ENCODE peak calls at places on chromosomes 7 and 10, in ten cellular contexts. X, J, U, A, W, H, I, K, E and S are unnamed samples.

GRCh38 chr10:119517235-119518141 is 25.0 kb downstream of the RGS10 start:
- DNase-seq in A (peak; percentile 62), X (peak; percentile 77), U (peak; percentile 55), K (peak; percentile 12), J (no peak), W (no peak), E (peak; percentile 59), H (no peak), I (no peak), S (peak; percentile 77)

GRCh38 chr7:151008511-151009323 is 15.6 kb downstream of the ATG9B start:
- DNase-seq in U (peak; percentile 84), I (peak; percentile 62), X (peak; percentile 91), H (peak; percentile 53), J (peak; percentile 93), A (peak; percentile 82), K (peak; percentile 84), W (no peak), E (peak; percentile 82), S (peak; percentile 94)

GRCh38 chr7:32905175-32905662 is 13.7 kb upstream of the KBTBD2 start:
- DNase-seq in K (peak; percentile 57), H (peak; percentile 57), U (peak; percentile 77), I (peak; percentile 86), A (peak; percentile 16), J (no peak), E (peak; percentile 66), X (peak; percentile 69), W (peak; percentile 46), S (peak; percentile 77)

GRCh38 chr10:38118072-38118807 is 24.1 kb downstream of the ZNF37A start:
- DNase-seq in W (no peak), K (no peak), E (no peak), I (peak; percentile 11), J (no peak), X (no peak), A (no peak), U (no peak), H (no peak), S (no peak)

GRCh38 chr7:99752354-99752753 is 17.4 kb upstream of the CYP3A7 start:
- DNase-seq in U (no peak), K (no peak), W (no peak), H (peak; percentile 91), J (no peak), E (no peak), X (no peak), A (no peak), I (no peak), S (no peak)

GRCh38 chr7:22832422-22832821 is 9.8 kb upstream of the TOMM7 start:
- DNase-seq in H (no peak), U (no peak), E (no peak), A (no peak), I (no peak), W (no peak), X (no peak), K (no peak), J (no peak), S (no peak)

GRCh38 chr7:115097175-115097671 is 175.3 kb downstream of the MDFIC start:
- DNase-seq in W (no peak), E (no peak), H (no peak), U (peak; percentile 16), J (no peak), K (no peak), I (peak; percentile 71), X (no peak), A (no peak), S (no peak)

GRCh38 chr10:14560274-14560673 is 214.4 kb downstream of the FAM107B start:
- DNase-seq in U (no peak), W (peak; percentile 100), I (peak; percentile 78), H (no peak), J (peak; percentile 82), A (no peak), K (peak; percentile 51), X (peak; percentile 74), E (peak; percentile 60), S (peak; percentile 84)

GRCh38 chr10:119241066-119241465 is 33.7 kb downstream of the GRK5 start:
- DNase-seq in W (no peak), K (no peak), U (no peak), J (no peak), E (no peak), H (no peak), A (no peak), X (no peak), I (no peak), S (no peak)

GRCh38 chr10:75294518-75294865 is 58.7 kb upstream of the COMTD1 start:
- DNase-seq in H (no peak), X (no peak), I (peak; percentile 11), A (no peak), K (no peak), W (no peak), E (no peak), U (no peak), J (peak; percentile 72), S (no peak)

GRCh38 chr10:101694674-101695403 is at the start of gene FBXW4:
- DNase-seq in I (peak; percentile 39), U (peak; percentile 88), K (peak; percentile 61), A (peak; percentile 73), W (peak; percentile 40), E (peak; percentile 69), X (peak; percentile 84), J (peak; percentile 93), H (peak; percentile 71), S (peak; percentile 89)

GRCh38 chr7:111400088-111400487 is 162.2 kb downstream of the IMMP2L start:
- DNase-seq in H (no peak), E (no peak), U (no peak), A (no peak), K (no peak), W (no peak), X (no peak), J (no peak), I (no peak), S (no peak)

GRCh38 chr10:98326621-98327027 is 58.6 kb upstream of the LOXL4 start:
- DNase-seq in A (no peak), K (no peak), U (no peak), X (no peak), H (no peak), J (no peak), I (no peak), E (no peak), W (no peak), S (no peak)

GRCh38 chr7:95469850-95470249 is 15.9 kb upstream of the ASB4 start:
- DNase-seq in A (no peak), U (no peak), X (no peak), H (no peak), W (no peak), E (no peak), K (no peak), J (no peak), I (no peak), S (no peak)

GRCh38 chr10:59006511-59007306 is 169.7 kb upstream of the PHYHIPL start:
- DNase-seq in E (no peak), K (no peak), W (no peak), U (peak; percentile 62), A (no peak), J (no peak), H (peak; percentile 35), X (no peak), I (no peak), S (peak; percentile 82)

GRCh38 chr10:59625842-59626522 is 83.7 kb downstream of the SLC16A9 start:
- DNase-seq in W (peak; percentile 23), I (peak; percentile 67), E (peak; percentile 34), H (peak; percentile 72), K (peak; percentile 26), X (peak; percentile 37), U (peak; percentile 80), J (no peak), A (peak; percentile 68), S (peak; percentile 79)

GRCh38 chr10:91164520-91165065 is 55.9 kb upstream of the PCGF5 start:
- DNase-seq in X (no peak), I (no peak), U (no peak), A (no peak), E (no peak), W (no peak), H (peak; percentile 21), J (no peak), K (no peak), S (no peak)

GRCh38 chr10:93220315-93221170 is 146.8 kb downstream of the CYP26A1 start:
- DNase-seq in W (no peak), A (no peak), J (no peak), K (no peak), I (no peak), E (no peak), U (no peak), X (no peak), H (peak; percentile 40), S (no peak)

GRCh38 chr10:99466632-99467031 is 36.2 kb upstream of the GOT1 start:
- DNase-seq in E (no peak), I (peak; percentile 89), U (no peak), W (no peak), H (no peak), J (no peak), A (no peak), K (no peak), X (no peak), S (no peak)

GRCh38 chr10:124557648-124558338 is 96.2 kb downstream of the LHPP start:
- DNase-seq in U (no peak), I (no peak), A (no peak), E (no peak), W (no peak), H (no peak), X (no peak), J (peak; percentile 58), K (no peak), S (peak; percentile 29)

GRCh38 chr10:56537984-56538383 is 176.9 kb upstream of the ZWINT start:
- DNase-seq in E (no peak), X (no peak), U (peak; percentile 0), I (no peak), K (no peak), A (no peak), W (peak; percentile 48), H (no peak), J (no peak), S (no peak)

GRCh38 chr7:37796134-37796775 is 52.1 kb upstream of the NME8 start:
- DNase-seq in J (no peak), X (no peak), A (no peak), I (no peak), H (no peak), U (no peak), W (no peak), K (no peak), E (no peak), S (no peak)

GRCh38 chr10:117544729-117545140 is 2.2 kb downstream of the EMX2 start:
- DNase-seq in I (no peak), H (no peak), U (peak; percentile 37), J (no peak), E (no peak), X (no peak), W (no peak), A (no peak), K (no peak), S (peak; percentile 93)